ENCODE peak calls at places on chromosomes 3 and 15, in five cellular contexts. Y, Z, D, L and B are unnamed samples.

GRCh38 chr15:100211855-100212850 is 129.6 kb downstream of the ADAMTS17 start:
- DNase-seq in Y (no peak), D (no peak), Z (peak; percentile 32), L (no peak), B (no peak)

GRCh38 chr15:42157981-42158765 is 1.7 kb upstream of the PLA2G4F start:
- DNase-seq in L (no peak), D (peak; percentile 35), Z (peak; percentile 13), Y (no peak), B (no peak)

GRCh38 chr15:82810863-82811421 is 1.5 kb downstream of the WHAMM start:
- DNase-seq in Y (no peak), D (no peak), Z (peak; percentile 10), L (no peak), B (no peak)

GRCh38 chr15:40358492-40359353 is 704 bp downstream of the DISP2 start:
- DNase-seq in Z (peak; percentile 27), D (no peak), L (peak; percentile 48), Y (no peak), B (no peak)

GRCh38 chr3:48088056-48088748 is 72.0 kb upstream of the MAP4 start:
- DNase-seq in D (no peak), Z (no peak), Y (no peak), L (peak; percentile 33), B (no peak)

GRCh38 chr3:38165722-38166387 is 518 bp downstream of the OXSR1 start:
- DNase-seq in D (no peak), Z (peak; percentile 26), L (peak; percentile 68), Y (peak; percentile 81), B (no peak)

GRCh38 chr3:58250093-58250707 is 12.6 kb downstream of the ABHD6 start:
- DNase-seq in Y (no peak), D (no peak), L (no peak), Z (no peak), B (no peak)

GRCh38 chr3:179322481-179323196 is at the start of gene ZNF639:
- DNase-seq in L (peak; percentile 93), Y (peak; percentile 87), Z (peak; percentile 89), D (no peak), B (peak; percentile 66)

GRCh38 chr15:57610130-57610529 is 18.4 kb downstream of the MYZAP start:
- DNase-seq in D (peak; percentile 93), Y (no peak), Z (peak; percentile 93), L (no peak), B (no peak)

GRCh38 chr3:111096487-111097209 is 25.0 kb downstream of the NECTIN3 start:
- DNase-seq in Z (no peak), Y (no peak), L (no peak), D (no peak), B (no peak)

GRCh38 chr15:93035953-93036810 is 52.8 kb downstream of the RGMA start:
- DNase-seq in Y (peak; percentile 45), Z (peak; percentile 52), L (peak; percentile 86), D (no peak), B (no peak)

GRCh38 chr3:3664916-3665315 is 134.3 kb upstream of the LRRN1 start:
- DNase-seq in D (peak; percentile 1), Y (no peak), L (no peak), Z (no peak), B (no peak)

GRCh38 chr3:146170591-146170990 is 9.6 kb upstream of the PLOD2 start:
- DNase-seq in Y (no peak), D (no peak), L (no peak), Z (peak; percentile 59), B (no peak)

GRCh38 chr15:77722759-77723460 is 90.2 kb upstream of the LINGO1 start:
- DNase-seq in L (no peak), Z (no peak), Y (no peak), D (no peak), B (no peak)

GRCh38 chr3:24646790-24647189 is 152.1 kb upstream of the THRB start:
- DNase-seq in D (no peak), Y (no peak), L (no peak), Z (peak; percentile 68), B (no peak)

GRCh38 chr3:100532411-100532810 is 40.0 kb downstream of the TMEM45A start:
- DNase-seq in Y (no peak), D (no peak), L (no peak), Z (no peak), B (no peak)

GRCh38 chr3:126979076-126979628 is 3.8 kb upstream of the PLXNA1 start:
- DNase-seq in L (no peak), D (no peak), Z (no peak), Y (no peak), B (no peak)

GRCh38 chr3:126980266-126980811 is 2.6 kb upstream of the PLXNA1 start:
- DNase-seq in Y (no peak), Z (no peak), L (no peak), D (no peak), B (no peak)

GRCh38 chr3:126976906-126977305 is 6.0 kb upstream of the PLXNA1 start:
- DNase-seq in L (no peak), D (no peak), Z (no peak), Y (no peak), B (no peak)

GRCh38 chr3:126978291-126978690 is 4.6 kb upstream of the PLXNA1 start:
- DNase-seq in Y (no peak), Z (no peak), D (no peak), L (no peak), B (no peak)

GRCh38 chr3:126977821-126978220 is 5.1 kb upstream of the PLXNA1 start:
- DNase-seq in D (no peak), Y (no peak), Z (no peak), L (no peak), B (no peak)
- TF ChIP-seq CTCF in D (no peak), Y (no peak), Z (no peak), L (no peak), B (no peak)

GRCh38 chr3:159631226-159631625 is 357.4 kb upstream of the IL12A start:
- DNase-seq in L (no peak), Y (no peak), Z (peak; percentile 61), D (no peak), B (no peak)
- TF ChIP-seq CTCF in L (no peak), Y (no peak), Z (no peak), D (no peak), B (no peak)

DNA sequence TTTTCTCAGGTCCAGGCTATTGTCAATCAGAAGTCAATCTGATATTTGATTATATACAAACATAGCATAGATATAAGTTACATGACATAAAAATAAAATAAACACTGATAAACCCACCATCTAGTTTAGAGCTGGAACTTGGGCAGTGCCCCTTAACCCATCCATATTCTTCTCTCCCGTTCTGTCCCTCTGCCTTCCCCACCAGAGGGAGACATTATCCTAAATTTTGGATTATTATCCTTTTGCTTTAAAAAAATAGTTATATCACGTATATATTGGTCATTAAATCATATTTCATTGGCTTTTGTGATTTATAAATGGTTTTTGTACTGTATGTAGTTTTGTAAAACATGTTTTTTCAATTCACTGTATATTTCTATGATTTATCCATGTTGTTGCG is 107.9 kb downstream of the GMPS start:
- DNase-seq in L (no peak), D (no peak), Z (peak; percentile 21), Y (no peak), B (no peak)
- TF ChIP-seq CTCF in L (no peak), D (peak; percentile 28), Z (peak; percentile 72), Y (no peak), B (no peak)

GRCh38 chr3:147383617-147384016 is 22.7 kb downstream of the ZIC4 start:
- DNase-seq in L (no peak), Y (no peak), Z (peak; percentile 18), D (no peak), B (no peak)
- TF ChIP-seq CTCF in L (peak; percentile 16), Y (no peak), Z (peak; percentile 60), D (peak; percentile 47), B (peak; percentile 9)

GRCh38 chr3:185502987-185503386 is 4.2 kb upstream of the TMEM41A start:
- DNase-seq in L (no peak), Z (no peak), D (no peak), Y (no peak), B (no peak)

GRCh38 chr3:185504636-185505035 is 5.8 kb upstream of the TMEM41A start:
- DNase-seq in D (no peak), Y (no peak), L (no peak), Z (peak; percentile 76), B (no peak)

GRCh38 chr3:185503467-185503975 is 4.7 kb upstream of the TMEM41A start:
- DNase-seq in D (no peak), L (no peak), Z (no peak), Y (no peak), B (no peak)

GRCh38 chr3:185498503-185499396 is at the start of gene TMEM41A:
- DNase-seq in Y (peak; percentile 95), L (peak; percentile 98), D (peak; percentile 52), Z (peak; percentile 93), B (peak; percentile 61)
- TF ChIP-seq CTCF in Y (no peak), L (no peak), D (peak; percentile 12), Z (no peak), B (no peak)

GRCh38 chr15:64387562-64388168 is at the start of gene TRIP4:
- DNase-seq in Y (peak; percentile 98), D (peak; percentile 88), Z (peak; percentile 90), L (peak; percentile 95), B (peak; percentile 96)
- TF ChIP-seq CTCF in Y (no peak), D (peak; percentile 8), Z (no peak), L (no peak), B (no peak)

DNA sequence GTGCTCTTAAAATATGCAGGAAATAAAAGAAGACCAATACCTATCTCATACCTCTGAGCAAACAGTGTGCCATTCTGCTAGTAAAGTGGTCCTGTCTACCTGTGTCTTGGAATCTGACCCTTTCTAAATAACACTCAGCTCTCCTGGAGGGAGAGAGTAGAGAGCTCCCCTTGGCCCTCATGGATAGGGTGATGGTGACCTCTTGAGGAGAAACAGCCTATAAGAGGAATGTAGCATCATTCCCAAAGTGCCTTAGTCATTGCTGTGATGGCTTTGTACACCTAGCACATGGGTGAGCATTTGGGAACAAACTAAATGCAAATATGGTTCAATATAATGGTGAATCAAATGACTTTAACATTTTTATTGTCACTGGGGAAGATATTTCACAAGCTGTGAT is 10.0 kb downstream of the SNTN start:
- DNase-seq in L (no peak), D (no peak), Z (peak; percentile 1), Y (no peak), B (no peak)
- TF ChIP-seq CTCF in L (no peak), D (peak; percentile 38), Z (no peak), Y (no peak), B (no peak)